ENCODE peak calls at places on chromosomes 2 and 18, in ten cellular contexts. S is EH; R is T-helper 1 cell; K is spleen; A is SK-N-SH; M is activated naive CD4-positive, alpha-beta T cell; B is RPMI8226; Z is ELR; H is activated CD8-positive, alpha-beta memory T cell treated with anti-CD3 and anti-CD28 coated beads, Interleukin-2, amount 10 ng/mL, durations not matched to agents 7 days and 5 days; N is GDM1. W is an unnamed sample.

GRCh38 chr2:107777962-107778361 is 48.7 kb upstream of the RGPD4 start:
- DNase-seq in S (no peak), R (no peak), K (no peak), A (no peak), M (no peak), B (no peak), Z (peak; percentile 15), H (no peak), N (no peak), W (no peak)

GRCh38 chr2:28981016-28981441 is at the start of gene TOGARAM2:
- DNase-seq in S (peak; percentile 24), R (no peak), K (no peak), A (peak; percentile 55), M (no peak), B (no peak), Z (no peak), H (no peak), N (no peak), W (no peak)

GRCh38 chr2:25982273-25982967 is at the start of gene KIF3C:
- DNase-seq in S (peak; percentile 69), R (peak; percentile 56), K (peak; percentile 93), A (peak; percentile 95), M (peak; percentile 66), B (peak; percentile 82), Z (peak; percentile 70), H (peak; percentile 86), N (peak; percentile 53), W (peak; percentile 90)

GRCh38 chr2:110748489-110748867 is 16.1 kb downstream of the ACOXL start:
- DNase-seq in S (no peak), R (no peak), K (no peak), A (no peak), M (no peak), B (peak; percentile 95), Z (peak; percentile 35), H (peak; percentile 92), N (no peak), W (no peak)

GRCh38 chr2:118224144-118224887 is 136.0 kb downstream of the INSIG2 start:
- DNase-seq in S (peak; percentile 19), R (no peak), K (peak; percentile 86), A (peak; percentile 50), M (peak; percentile 15), B (peak; percentile 5), Z (no peak), H (peak; percentile 56), N (no peak), W (peak; percentile 30)

GRCh38 chr2:122750808-122751207 is 995.4 kb downstream of the TSN start:
- DNase-seq in S (no peak), R (no peak), K (no peak), A (no peak), M (no peak), B (no peak), Z (no peak), H (no peak), N (no peak), W (no peak)

GRCh38 chr2:240701091-240701735 is 9.5 kb downstream of the AQP12A start:
- DNase-seq in S (no peak), R (peak; percentile 10), K (peak; percentile 70), A (no peak), M (no peak), B (no peak), Z (no peak), H (no peak), N (no peak), W (no peak)

GRCh38 chr2:204127238-204127637 is 190.7 kb downstream of the ICOS start:
- DNase-seq in S (peak; percentile 13), R (no peak), K (no peak), A (no peak), M (no peak), B (no peak), Z (no peak), H (no peak), N (no peak), W (no peak)

GRCh38 chr2:9388950-9389911 is 34.1 kb downstream of the ITGB1BP1 start:
- DNase-seq in S (no peak), R (no peak), K (peak; percentile 46), A (no peak), M (no peak), B (no peak), Z (no peak), H (no peak), N (no peak), W (no peak)

GRCh38 chr18:13915973-13916372 is 637 bp upstream of the MC2R start:
- DNase-seq in S (no peak), R (no peak), K (no peak), A (no peak), M (no peak), B (no peak), Z (no peak), H (no peak), N (no peak), W (no peak)

GRCh38 chr2:18915227-18915626 is 325.9 kb upstream of the NT5C1B start:
- DNase-seq in S (no peak), R (no peak), K (no peak), A (no peak), M (no peak), B (no peak), Z (no peak), H (no peak), N (no peak), W (no peak)

GRCh38 chr2:231397928-231398294 is 2.4 kb downstream of the B3GNT7 start:
- DNase-seq in S (no peak), R (no peak), K (no peak), A (no peak), M (no peak), B (no peak), Z (no peak), H (no peak), N (no peak), W (no peak)

GRCh38 chr2:33365264-33365663 is 111.2 kb upstream of the RASGRP3 start:
- DNase-seq in S (no peak), R (no peak), K (no peak), A (no peak), M (no peak), B (no peak), Z (no peak), H (no peak), N (no peak), W (no peak)

GRCh38 chr2:241853651-241854341 is 4.9 kb downstream of the PDCD1 start:
- DNase-seq in S (peak; percentile 55), R (peak; percentile 10), K (peak; percentile 70), A (peak; percentile 43), M (no peak), B (no peak), Z (peak; percentile 38), H (no peak), N (no peak), W (peak; percentile 25)

GRCh38 chr2:111659361-111660281 is 224.4 kb downstream of the ANAPC1 start:
- DNase-seq in S (peak; percentile 90), R (no peak), K (no peak), A (no peak), M (no peak), B (peak; percentile 91), Z (peak; percentile 85), H (no peak), N (no peak), W (no peak)

GRCh38 chr2:177531706-177532105 is 139.1 kb downstream of the AGPS start:
- DNase-seq in S (no peak), R (no peak), K (no peak), A (no peak), M (no peak), B (no peak), Z (no peak), H (no peak), N (no peak), W (no peak)

GRCh38 chr2:203533696-203534471 is 1.2 kb downstream of the RAPH1 start:
- DNase-seq in S (peak; percentile 80), R (no peak), K (no peak), A (peak; percentile 19), M (no peak), B (peak; percentile 40), Z (peak; percentile 63), H (peak; percentile 42), N (no peak), W (peak; percentile 17)

GRCh38 chr2:116264872-116265271 is 1549.6 kb upstream of the DDX18 start:
- DNase-seq in S (no peak), R (no peak), K (no peak), A (no peak), M (no peak), B (no peak), Z (no peak), H (no peak), N (no peak), W (no peak)

GRCh38 chr2:177631702-177632101 is 239.1 kb downstream of the AGPS start:
- DNase-seq in S (no peak), R (no peak), K (no peak), A (no peak), M (no peak), B (no peak), Z (no peak), H (no peak), N (no peak), W (no peak)

GRCh38 chr18:60090170-60090569 is 190.4 kb downstream of the PMAIP1 start:
- DNase-seq in S (no peak), R (no peak), K (no peak), A (no peak), M (no peak), B (peak; percentile 18), Z (no peak), H (no peak), N (no peak), W (peak; percentile 61)

GRCh38 chr2:144686518-144687215 is 166.7 kb upstream of the ZEB2 start:
- DNase-seq in S (no peak), R (no peak), K (no peak), A (no peak), M (no peak), B (no peak), Z (no peak), H (no peak), N (no peak), W (no peak)

GRCh38 chr2:112021269-112021668 is 33.8 kb upstream of the TMEM87B start:
- DNase-seq in S (no peak), R (no peak), K (no peak), A (no peak), M (no peak), B (no peak), Z (no peak), H (no peak), N (no peak), W (no peak)

GRCh38 chr2:100821255-100821912 is 1.4 kb downstream of the NPAS2 start:
- DNase-seq in S (no peak), R (no peak), K (no peak), A (no peak), M (no peak), B (no peak), Z (peak; percentile 26), H (no peak), N (no peak), W (no peak)

GRCh38 chr18:23912356-23912755 is 102.2 kb upstream of the TTC39C start:
- DNase-seq in S (peak; percentile 77), R (no peak), K (no peak), A (no peak), M (no peak), B (no peak), Z (peak; percentile 73), H (no peak), N (no peak), W (no peak)

GRCh38 chr2:229376866-229377265 is 105.8 kb upstream of the PID1 start:
- DNase-seq in S (no peak), R (no peak), K (no peak), A (no peak), M (no peak), B (no peak), Z (peak; percentile 74), H (no peak), N (no peak), W (no peak)

GRCh38 chr2:201111096-201111495 is 4.9 kb upstream of the CFLAR start:
- DNase-seq in S (no peak), R (no peak), K (no peak), A (no peak), M (no peak), B (no peak), Z (no peak), H (no peak), N (no peak), W (no peak)

GRCh38 chr2:102708847-102709559 is 52.8 kb upstream of the TMEM182 start:
- DNase-seq in S (peak; percentile 39), R (no peak), K (no peak), A (no peak), M (no peak), B (no peak), Z (peak; percentile 72), H (no peak), N (no peak), W (no peak)

GRCh38 chr2:117785740-117786139 is 28.8 kb upstream of the DDX18 start:
- DNase-seq in S (peak; percentile 57), R (no peak), K (no peak), A (peak; percentile 57), M (no peak), B (peak; percentile 66), Z (peak; percentile 63), H (peak; percentile 46), N (peak; percentile 7), W (peak; percentile 38)